ENCODE peak calls at places on chromosomes 13 and 19, in five cellular contexts. T is anterior cingulate cortex; O is naive thymus-derived CD8-positive, alpha-beta T cell; A is T-cell; V is transverse colon. P is an unnamed sample.

GRCh38 chr19:6743714-6744380 is 4.4 kb downstream of the TRIP10 start:
- DNase-seq in V (peak; percentile 5), A (no peak), O (no peak), T (no peak), P (no peak)

GRCh38 chr13:110525328-110526319 is 35.9 kb downstream of the RAB20 start:
- DNase-seq in T (no peak), V (peak; percentile 46), A (no peak), O (no peak), P (no peak)

GRCh38 chr13:79392882-79393563 is 13.0 kb downstream of the RBM26 start:
- DNase-seq in O (peak; percentile 5), A (no peak), V (no peak), T (no peak), P (no peak)

GRCh38 chr19:12647490-12648071 is 19.0 kb downstream of the MAN2B1 start:
- DNase-seq in O (peak; percentile 15), T (no peak), A (no peak), V (peak; percentile 83), P (peak; percentile 57)

GRCh38 chr19:6378036-6378435 is 2.3 kb upstream of the PSPN start:
- DNase-seq in A (no peak), T (no peak), O (no peak), V (no peak), P (no peak)

GRCh38 chr13:94115054-94115453 is 364.4 kb downstream of the DCT start:
- DNase-seq in A (no peak), V (no peak), T (no peak), O (no peak), P (no peak)

GRCh38 chr13:110576736-110577476 is 15.4 kb upstream of the RAB20 start:
- DNase-seq in O (no peak), V (no peak), A (no peak), T (no peak), P (no peak)

GRCh38 chr19:5250127-5250659 is 90.4 kb downstream of the PTPRS start:
- DNase-seq in A (no peak), O (no peak), V (peak; percentile 28), T (peak; percentile 75), P (no peak)

GRCh38 chr13:36674337-36675212 is 755 bp downstream of the SERTM1 start:
- DNase-seq in V (no peak), T (no peak), O (no peak), A (no peak), P (no peak)

GRCh38 chr13:46132109-46132508 is 27.3 kb upstream of the CPB2 start:
- DNase-seq in V (no peak), T (no peak), A (no peak), O (no peak), P (no peak)

GRCh38 chr19:30646806-30647205 is 274.6 kb downstream of the ZNF536 start:
- DNase-seq in T (no peak), O (no peak), V (no peak), A (no peak), P (no peak)

GRCh38 chr13:107234315-107234714 is 666.4 kb upstream of the ARGLU1 start:
- DNase-seq in T (no peak), O (no peak), V (no peak), A (no peak), P (no peak)